ENCODE peak calls at places on chromosomes 5 and 9, in eight cellular contexts. B is mesenteric fat pad; N is NCI-H1105 treated with DMSO at 0.1 percent for 48 hours; W is activated naive CD8-positive, alpha-beta T cell treated with anti-CD3 and anti-CD28 coated beads for 36 hours; X is AG08396; P is amniotic stem cell; F is T1000; O is fibroblast of mammary gland. D is an unnamed sample.

GRCh38 chr5:59126665-59127354 is 543.9 kb downstream of the RAB3C start:
- DNase-seq in B (no peak), N (no peak), W (no peak), X (no peak), P (no peak), F (no peak), O (peak), D (no peak)

GRCh38 chr9:89701221-89701798 is 96.5 kb downstream of the GADD45G start:
- DNase-seq in B (no peak), N (no peak), W (peak), X (no peak), P (no peak), F (no peak), O (no peak), D (no peak)

GRCh38 chr5:123035950-123036390 is 555 bp downstream of the PPIC start:
- DNase-seq in B (no peak), N (peak), W (peak), X (peak), P (no peak), F (peak), O (peak), D (no peak)

GRCh38 chr5:31993182-31993961 is 180.7 kb downstream of the GOLPH3 start:
- DNase-seq in B (no peak), N (no peak), W (no peak), X (peak), P (no peak), F (no peak), O (peak), D (no peak)

GRCh38 chr5:76684012-76684731 is 31.8 kb upstream of the F2R start:
- DNase-seq in B (no peak), N (no peak), W (no peak), X (no peak), P (no peak), F (no peak), O (no peak), D (no peak)

GRCh38 chr5:163894645-163895044 is 389.2 kb downstream of the MAT2B start:
- DNase-seq in B (no peak), N (no peak), W (no peak), X (no peak), P (peak), F (no peak), O (peak), D (peak)

GRCh38 chr5:57862471-57863282 is 380.1 kb upstream of the ACTBL2 start:
- DNase-seq in B (no peak), N (peak), W (no peak), X (peak), P (no peak), F (no peak), O (peak), D (no peak)

GRCh38 chr9:7901676-7902075 is 102.1 kb upstream of the DMAC1 start:
- DNase-seq in B (no peak), N (no peak), W (no peak), X (no peak), P (no peak), F (no peak), O (no peak), D (no peak)

GRCh38 chr9:83307051-83307724 is 231.0 kb downstream of the FRMD3 start:
- DNase-seq in B (no peak), N (no peak), W (no peak), X (no peak), P (no peak), F (no peak), O (peak), D (no peak)

GRCh38 chr9:131457746-131458145 is 45.0 kb upstream of the POMT1 start:
- DNase-seq in B (no peak), N (no peak), W (no peak), X (no peak), P (no peak), F (no peak), O (no peak), D (no peak)

GRCh38 chr5:160089549-160089948 is 29.7 kb downstream of the PWWP2A start:
- DNase-seq in B (no peak), N (no peak), W (no peak), X (no peak), P (no peak), F (no peak), O (no peak), D (no peak)

GRCh38 chr5:168528521-168529360 is at the start of gene FBLL1:
- DNase-seq in B (no peak), N (peak), W (peak), X (peak), P (no peak), F (no peak), O (peak), D (no peak)

GRCh38 chr5:149338364-149338763 is 6.9 kb upstream of the GRPEL2 start:
- DNase-seq in B (no peak), N (no peak), W (no peak), X (no peak), P (no peak), F (no peak), O (no peak), D (no peak)

GRCh38 chr9:112569186-112569585 is 82.6 kb downstream of the KIAA1958 start:
- DNase-seq in B (no peak), N (no peak), W (no peak), X (no peak), P (peak), F (no peak), O (peak), D (no peak)

GRCh38 chr5:91898865-91899264 is 515.7 kb upstream of the ARRDC3 start:
- DNase-seq in B (no peak), N (peak), W (no peak), X (no peak), P (no peak), F (no peak), O (no peak), D (no peak)

GRCh38 chr9:133406480-133407307 is 11.1 kb downstream of the REXO4 start:
- DNase-seq in B (peak), N (peak), W (peak), X (peak), P (peak), F (peak), O (peak), D (peak)

GRCh38 chr9:111094433-111095421 is 56.5 kb upstream of the LPAR1 start:
- DNase-seq in B (no peak), N (no peak), W (no peak), X (peak), P (peak), F (no peak), O (peak), D (no peak)

D was measured in pulmonary artery endothelial cell.